ENCODE peak calls at places on chromosomes 11 and 22, in five cellular contexts. X, D, Z, V and L are unnamed samples.

GRCh38 chr11:19196458-19196857 is 5.3 kb downstream of the CSRP3 start:
- ATAC-seq in X (no peak), D (peak), Z (no peak), V (no peak), L (no peak)

GRCh38 chr11:69014084-69014935 is 1.3 kb upstream of the MRGPRF start:
- ATAC-seq in X (no peak), D (peak), Z (no peak), V (no peak), L (no peak)

GRCh38 chr22:29072193-29072978 is 449 bp upstream of the KREMEN1 start:
- ATAC-seq in X (peak), D (peak), Z (peak), V (peak), L (peak)

GRCh38 chr11:18329196-18329870 is 7.0 kb downstream of the GTF2H1 start:
- ATAC-seq in X (no peak), D (no peak), Z (no peak), V (no peak), L (peak)

GRCh38 chr11:82898242-82898641 is 2.0 kb downstream of the PRCP start:
- ATAC-seq in X (no peak), D (no peak), Z (no peak), V (no peak), L (no peak)

GRCh38 chr11:17394743-17395390 is 6.4 kb upstream of the KCNJ11 start:
- ATAC-seq in X (no peak), D (no peak), Z (no peak), V (no peak), L (no peak)

GRCh38 chr11:34036456-34036855 is 15.1 kb upstream of the CAPRIN1 start:
- ATAC-seq in X (no peak), D (no peak), Z (no peak), V (no peak), L (no peak)

GRCh38 chr11:58726594-58727414 is 4.9 kb downstream of the GLYAT start:
- ATAC-seq in X (no peak), D (no peak), Z (no peak), V (peak), L (no peak)

GRCh38 chr11:129331217-129331616 is 44.4 kb upstream of the BARX2 start:
- ATAC-seq in X (no peak), D (no peak), Z (peak), V (no peak), L (no peak)

GRCh38 chr11:47477323-47477722 is 28.4 kb upstream of the RAPSN start:
- ATAC-seq in X (no peak), D (no peak), Z (peak), V (no peak), L (peak)

GRCh38 chr11:95895815-95896214 is 28.1 kb downstream of the MTMR2 start:
- ATAC-seq in X (no peak), D (no peak), Z (no peak), V (no peak), L (no peak)

GRCh38 chr11:83472328-83472727 is 186.2 kb upstream of the CCDC90B start:
- ATAC-seq in X (no peak), D (no peak), Z (no peak), V (no peak), L (no peak)

GRCh38 chr11:118338637-118339061 is 3.9 kb downstream of the CD3D start:
- ATAC-seq in X (peak), D (no peak), Z (peak), V (peak), L (peak)

GRCh38 chr22:19918332-19919106 is 23.1 kb upstream of the COMT start:
- ATAC-seq in X (no peak), D (no peak), Z (no peak), V (no peak), L (no peak)

GRCh38 chr11:120912504-120912903 is 111.4 kb upstream of the TBCEL start:
- ATAC-seq in X (no peak), D (no peak), Z (no peak), V (no peak), L (no peak)

GRCh38 chr11:130122141-130122575 is 37.4 kb upstream of the ST14 start:
- ATAC-seq in X (no peak), D (no peak), Z (no peak), V (peak), L (peak)

GRCh38 chr11:47916361-47916841 is 64.0 kb upstream of the PTPRJ start:
- ATAC-seq in X (no peak), D (peak), Z (peak), V (no peak), L (no peak)

GRCh38 chr11:117197516-117198456 is 1.4 kb upstream of the TAGLN start:
- ATAC-seq in X (no peak), D (peak), Z (peak), V (peak), L (no peak)

GRCh38 chr22:31733580-31734079 is 16.3 kb downstream of the PRR14L start:
- ATAC-seq in X (no peak), D (no peak), Z (no peak), V (no peak), L (peak)

GRCh38 chr11:569273-569885 is 6.9 kb upstream of the PHRF1 start:
- ATAC-seq in X (no peak), D (peak), Z (no peak), V (no peak), L (no peak)

GRCh38 chr11:124725719-124726105 is 14.0 kb upstream of the NRGN start:
- ATAC-seq in X (no peak), D (no peak), Z (no peak), V (peak), L (no peak)

GRCh38 chr11:86954288-86955110 is 696 bp downstream of the FZD4 start:
- ATAC-seq in X (no peak), D (peak), Z (peak), V (no peak), L (no peak)

GRCh38 chr11:36012410-36012809 is 68.5 kb downstream of the LDLRAD3 start:
- ATAC-seq in X (no peak), D (peak), Z (peak), V (no peak), L (no peak)

GRCh38 chr11:7034019-7034418 is 13.7 kb downstream of the NLRP14 start:
- ATAC-seq in X (no peak), D (no peak), Z (no peak), V (no peak), L (no peak)

GRCh38 chr11:100753562-100753961 is 66.5 kb downstream of the ARHGAP42 start:
- ATAC-seq in X (no peak), D (no peak), Z (no peak), V (no peak), L (no peak)

GRCh38 chr11:2315395-2316168 is 13.8 kb downstream of the TSPAN32 start:
- ATAC-seq in X (no peak), D (peak), Z (peak), V (no peak), L (no peak)